ENCODE peak calls at places on chromosomes 12 and 14, in four cellular contexts. A, H, J and N are unnamed samples. For H3K36me3, the result is how much of the 10 kb centered on the place peaks cover.

GRCh38 chr14:38197761-38198345 is 9.9 kb upstream of the SSTR1 start:
- DNase-seq in H (no peak), A (no peak), J (no peak), N (no peak)

GRCh38 chr14:21044106-21044618 is 2.0 kb downstream of the RNASE7 start:
- DNase-seq in J (no peak), H (no peak), A (no peak), N (no peak)

GRCh38 chr12:127191124-127191523 is 1075.8 kb upstream of the TMEM132C start:
- DNase-seq in J (no peak), H (peak), A (no peak), N (no peak)

GRCh38 chr14:65054471-65055085 is 47.7 kb downstream of the MAX start:
- DNase-seq in A (no peak), J (no peak), H (no peak), N (peak)

GRCh38 chr14:78091361-78091760 is 78.8 kb upstream of the NRXN3 start:
- DNase-seq in H (no peak), J (peak), A (no peak), N (no peak)

GRCh38 chr12:78703820-78704525 is 160.6 kb upstream of the SYT1 start:
- DNase-seq in J (no peak), A (peak), H (peak), N (no peak)

GRCh38 chr12:6613776-6614512 is 6.8 kb upstream of the CHD4 start:
- DNase-seq in J (peak), H (peak), A (peak), N (peak)

GRCh38 chr12:89861086-89861485 is 152.4 kb upstream of the ATP2B1 start:
- DNase-seq in H (no peak), A (no peak), J (no peak), N (no peak)

GRCh38 chr14:36222952-36223468 is 46.5 kb upstream of the PTCSC3 start:
- DNase-seq in J (no peak), A (no peak), H (no peak), N (no peak)

GRCh38 chr12:27013606-27014084 is 539 bp downstream of the TM7SF3 start:
- DNase-seq in H (peak), A (peak), J (no peak), N (no peak)

GRCh38 chr12:124661382-124661781 is 94.0 kb upstream of the NCOR2 start:
- DNase-seq in H (no peak), A (no peak), J (no peak), N (no peak)

GRCh38 chr14:20732950-20733650 is 12.6 kb upstream of the EDDM3A start:
- DNase-seq in J (no peak), H (no peak), A (no peak), N (no peak)

GRCh38 chr14:33805593-33805992 is 145.3 kb downstream of the EGLN3 start:
- DNase-seq in J (no peak), A (no peak), H (no peak), N (no peak)

GRCh38 chr14:33796356-33796755 is 154.5 kb downstream of the EGLN3 start:
- DNase-seq in A (no peak), J (no peak), H (peak), N (no peak)

GRCh38 chr14:33799705-33800269 is 151.1 kb downstream of the EGLN3 start:
- DNase-seq in J (no peak), A (no peak), H (no peak), N (no peak)

GRCh38 chr14:33802737-33803136 is 148.1 kb downstream of the EGLN3 start:
- DNase-seq in H (no peak), A (no peak), J (no peak), N (no peak)

GRCh38 chr14:33800735-33801163 is 150.1 kb downstream of the EGLN3 start:
- DNase-seq in H (no peak), A (no peak), J (no peak), N (no peak)
- H3K4me3 ChIP-seq in H (no peak), A (no peak), J (peak), N (no peak)

GRCh38 chr14:99441157-99441870 is 39.3 kb downstream of the SETD3 start:
- DNase-seq in H (no peak), A (no peak), J (no peak), N (no peak)
- TF ChIP-seq CTCF in H (no peak), A (peak), J (no peak), N (no peak)

GRCh38 chr12:104319918-104320626 is 16.5 kb downstream of the EID3 start:
- DNase-seq in H (no peak), J (no peak), A (no peak), N (no peak)
- H3K36me3 ChIP-seq in H (under half), J (half or more), A (half or more), N (under half)

GRCh38 chr12:121575051-121575450 is 5.8 kb downstream of the KDM2B start:
- DNase-seq in A (no peak), J (no peak), H (no peak), N (no peak)

GRCh38 chr12:121577443-121578180 is 3.2 kb downstream of the KDM2B start:
- DNase-seq in J (no peak), A (no peak), H (no peak), N (no peak)

GRCh38 chr12:121576851-121577391 is 3.9 kb downstream of the KDM2B start:
- DNase-seq in H (peak), A (peak), J (no peak), N (no peak)

GRCh38 chr12:121573949-121574520 is 6.8 kb downstream of the KDM2B start:
- DNase-seq in A (no peak), H (no peak), J (no peak), N (no peak)

GRCh38 chr12:121575952-121576615 is 4.7 kb downstream of the KDM2B start:
- DNase-seq in A (no peak), H (no peak), J (no peak), N (no peak)
- H3K4me3 ChIP-seq in A (no peak), H (no peak), J (no peak), N (no peak)

GRCh38 chr12:123075591-123076171 is 75.2 kb downstream of the PITPNM2 start:
- DNase-seq in A (no peak), J (no peak), H (no peak), N (peak)
- TF ChIP-seq CTCF in A (peak), J (no peak), H (no peak), N (no peak)

DNA sequence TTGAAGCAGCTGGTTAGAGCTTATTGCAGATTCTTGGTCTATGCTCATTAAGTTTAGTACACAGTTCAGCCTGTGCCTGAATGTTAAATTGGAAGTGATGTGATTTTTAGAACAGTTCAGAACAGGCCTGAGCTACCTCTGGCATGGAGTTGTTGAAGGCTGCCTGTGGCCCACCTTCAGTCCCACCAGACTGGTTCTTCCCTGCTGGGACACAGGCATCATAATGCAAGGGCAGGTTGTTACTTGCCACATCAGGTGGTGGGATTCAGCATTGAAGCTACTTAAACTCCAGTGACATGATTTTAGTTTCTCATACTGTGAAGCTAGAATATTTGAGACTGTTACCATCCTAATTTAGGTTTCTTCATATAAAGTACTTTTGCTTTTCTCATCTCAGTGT is 49.4 kb downstream of the PROX2 start:
- DNase-seq in A (no peak), J (no peak), H (no peak), N (no peak)
- H3K36me3 ChIP-seq in A (under half), J (under half), H (under half), N (under half)

GRCh38 chr12:46493352-46494209 is 121.0 kb upstream of the SLC38A2 start:
- DNase-seq in J (no peak), A (no peak), H (peak), N (no peak)
- H3K4me3 ChIP-seq in J (no peak), A (no peak), H (no peak), N (no peak)